ENCODE peak calls at places on chromosomes 6 and 20, in five cellular contexts. One of them, this sample, is unnamed. For H3K9me3 and H3K4me1, the result is how much of the 10 kb centered on the place peaks cover.

GRCh38 chr6:85551264-85551663 is 42.4 kb downstream of the SNX14 start:
- DNase-seq in CD8-positive, alpha-beta memory T cell: no peak
- DNase-seq in mesenchymal stem cell: no peak
- DNase-seq in neural progenitor cell: peak
- DNase-seq in stomach: no peak
- DNase-seq in this sample: no peak

GRCh38 chr20:19602660-19603389 is 155.2 kb upstream of the RIN2 start:
- DNase-seq in CD8-positive, alpha-beta memory T cell: no peak
- DNase-seq in mesenchymal stem cell: no peak
- DNase-seq in neural progenitor cell: no peak
- DNase-seq in stomach: no peak
- DNase-seq in this sample: no peak

GRCh38 chr20:51142448-51142847 is 119.5 kb upstream of the KCNG1 start:
- DNase-seq in CD8-positive, alpha-beta memory T cell: no peak
- DNase-seq in mesenchymal stem cell: no peak
- DNase-seq in neural progenitor cell: no peak
- DNase-seq in stomach: no peak
- DNase-seq in this sample: no peak

GRCh38 chr6:36848658-36849441 is 9.6 kb upstream of the CPNE5 start:
- DNase-seq in CD8-positive, alpha-beta memory T cell: no peak
- DNase-seq in mesenchymal stem cell: no peak
- DNase-seq in neural progenitor cell: peak
- DNase-seq in stomach: peak
- DNase-seq in this sample: peak

GRCh38 chr20:3613821-3614440 is 49.3 kb downstream of the GFRA4 start:
- DNase-seq in CD8-positive, alpha-beta memory T cell: no peak
- DNase-seq in mesenchymal stem cell: no peak
- DNase-seq in neural progenitor cell: peak
- DNase-seq in stomach: no peak
- DNase-seq in this sample: no peak

GRCh38 chr6:149336529-149336928 is 19.0 kb downstream of the TAB2 start:
- DNase-seq in CD8-positive, alpha-beta memory T cell: no peak
- DNase-seq in mesenchymal stem cell: no peak
- DNase-seq in neural progenitor cell: no peak
- DNase-seq in stomach: no peak
- DNase-seq in this sample: peak

GRCh38 chr6:164753517-164753916 is 555.9 kb downstream of the C6orf118 start:
- DNase-seq in CD8-positive, alpha-beta memory T cell: no peak
- DNase-seq in mesenchymal stem cell: peak
- DNase-seq in neural progenitor cell: no peak
- DNase-seq in stomach: no peak
- DNase-seq in this sample: peak

GRCh38 chr20:24668791-24669190 is 199.4 kb downstream of the SYNDIG1 start:
- DNase-seq in CD8-positive, alpha-beta memory T cell: no peak
- DNase-seq in mesenchymal stem cell: no peak
- DNase-seq in neural progenitor cell: no peak
- DNase-seq in stomach: no peak
- DNase-seq in this sample: no peak

GRCh38 chr20:18403269-18403668 is 63.6 kb downstream of the DZANK1 start:
- DNase-seq in CD8-positive, alpha-beta memory T cell: no peak
- DNase-seq in mesenchymal stem cell: no peak
- DNase-seq in neural progenitor cell: no peak
- DNase-seq in stomach: no peak
- DNase-seq in this sample: peak

GRCh38 chr6:27038498-27038897 is 209.0 kb upstream of the PRSS16 start:
- DNase-seq in CD8-positive, alpha-beta memory T cell: no peak
- DNase-seq in mesenchymal stem cell: no peak
- DNase-seq in neural progenitor cell: no peak
- DNase-seq in stomach: no peak
- DNase-seq in this sample: no peak

GRCh38 chr20:32495217-32495565 is 89.9 kb downstream of the NOL4L start:
- DNase-seq in CD8-positive, alpha-beta memory T cell: no peak
- DNase-seq in mesenchymal stem cell: no peak
- DNase-seq in neural progenitor cell: no peak
- DNase-seq in stomach: no peak
- DNase-seq in this sample: no peak

GRCh38 chr6:111823831-111824607 is 49.2 kb downstream of the FYN start:
- DNase-seq in CD8-positive, alpha-beta memory T cell: no peak
- DNase-seq in mesenchymal stem cell: peak
- DNase-seq in neural progenitor cell: no peak
- DNase-seq in stomach: no peak
- DNase-seq in this sample: peak

GRCh38 chr20:11553603-11554002 is 364.1 kb upstream of the BTBD3 start:
- DNase-seq in CD8-positive, alpha-beta memory T cell: no peak
- DNase-seq in mesenchymal stem cell: peak
- DNase-seq in neural progenitor cell: no peak
- DNase-seq in stomach: no peak
- DNase-seq in this sample: peak

GRCh38 chr6:111428803-111429202 is 54.2 kb downstream of the REV3L start:
- DNase-seq in CD8-positive, alpha-beta memory T cell: no peak
- DNase-seq in mesenchymal stem cell: no peak
- DNase-seq in neural progenitor cell: no peak
- DNase-seq in stomach: no peak
- DNase-seq in this sample: no peak

GRCh38 chr6:40177596-40177995 is 243.3 kb upstream of the MOCS1 start:
- DNase-seq in CD8-positive, alpha-beta memory T cell: no peak
- DNase-seq in mesenchymal stem cell: no peak
- DNase-seq in neural progenitor cell: no peak
- DNase-seq in stomach: no peak
- DNase-seq in this sample: no peak

GRCh38 chr6:40176117-40176516 is 241.9 kb upstream of the MOCS1 start:
- DNase-seq in CD8-positive, alpha-beta memory T cell: no peak
- DNase-seq in mesenchymal stem cell: no peak
- DNase-seq in neural progenitor cell: no peak
- DNase-seq in stomach: no peak
- DNase-seq in this sample: no peak

GRCh38 chr6:40183902-40184301 is 249.6 kb upstream of the MOCS1 start:
- DNase-seq in CD8-positive, alpha-beta memory T cell: no peak
- DNase-seq in mesenchymal stem cell: no peak
- DNase-seq in neural progenitor cell: peak
- DNase-seq in stomach: no peak
- DNase-seq in this sample: no peak

GRCh38 chr6:40185486-40185885 is 251.2 kb upstream of the MOCS1 start:
- DNase-seq in CD8-positive, alpha-beta memory T cell: no peak
- DNase-seq in mesenchymal stem cell: no peak
- DNase-seq in neural progenitor cell: no peak
- DNase-seq in stomach: no peak
- DNase-seq in this sample: no peak

GRCh38 chr6:40181367-40181766 is 247.1 kb upstream of the MOCS1 start:
- DNase-seq in CD8-positive, alpha-beta memory T cell: no peak
- DNase-seq in mesenchymal stem cell: no peak
- DNase-seq in neural progenitor cell: no peak
- DNase-seq in stomach: no peak
- DNase-seq in this sample: no peak
- H3K9me3 ChIP-seq in CD8-positive, alpha-beta memory T cell: under half
- H3K9me3 ChIP-seq in mesenchymal stem cell: under half
- H3K9me3 ChIP-seq in neural progenitor cell: under half
- H3K9me3 ChIP-seq in stomach: under half
- H3K9me3 ChIP-seq in this sample: under half

GRCh38 chr20:15862178-15862577 is 711.1 kb downstream of the KIF16B start:
- DNase-seq in CD8-positive, alpha-beta memory T cell: no peak
- DNase-seq in mesenchymal stem cell: no peak
- DNase-seq in neural progenitor cell: no peak
- DNase-seq in stomach: no peak
- DNase-seq in this sample: no peak

GRCh38 chr20:15860850-15861249 is 712.4 kb downstream of the KIF16B start:
- DNase-seq in CD8-positive, alpha-beta memory T cell: no peak
- DNase-seq in mesenchymal stem cell: no peak
- DNase-seq in neural progenitor cell: no peak
- DNase-seq in stomach: no peak
- DNase-seq in this sample: no peak

GRCh38 chr20:15857131-15857784 is 716.0 kb downstream of the KIF16B start:
- DNase-seq in CD8-positive, alpha-beta memory T cell: no peak
- DNase-seq in mesenchymal stem cell: no peak
- DNase-seq in neural progenitor cell: no peak
- DNase-seq in stomach: no peak
- DNase-seq in this sample: no peak

GRCh38 chr20:15854871-15855270 is 718.4 kb downstream of the KIF16B start:
- DNase-seq in CD8-positive, alpha-beta memory T cell: no peak
- DNase-seq in mesenchymal stem cell: no peak
- DNase-seq in neural progenitor cell: no peak
- DNase-seq in stomach: no peak
- DNase-seq in this sample: no peak

DNA sequence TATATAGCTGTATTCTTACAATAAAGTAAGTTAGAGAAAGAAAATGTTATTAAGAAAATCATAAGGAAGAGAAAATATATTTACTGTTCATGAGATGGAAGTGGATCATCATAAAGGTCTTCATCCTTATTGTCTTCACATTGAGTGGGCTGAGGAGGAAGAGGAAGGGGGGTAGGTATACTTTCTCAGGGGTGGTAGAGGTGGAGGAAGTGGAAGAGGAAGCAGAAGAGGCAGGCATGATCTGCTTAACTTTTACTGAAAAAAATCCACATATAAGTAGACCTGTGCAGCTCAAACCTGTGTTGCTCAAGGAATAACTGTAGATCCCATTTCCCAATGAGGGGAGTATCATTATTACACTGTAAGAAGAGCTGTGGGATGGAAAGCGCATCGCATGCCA is 714.2 kb downstream of the KIF16B start:
- DNase-seq in CD8-positive, alpha-beta memory T cell: no peak
- DNase-seq in mesenchymal stem cell: no peak
- DNase-seq in neural progenitor cell: no peak
- DNase-seq in stomach: no peak
- DNase-seq in this sample: no peak
- H3K4me1 ChIP-seq in CD8-positive, alpha-beta memory T cell: under half
- H3K4me1 ChIP-seq in mesenchymal stem cell: under half
- H3K4me1 ChIP-seq in neural progenitor cell: under half
- H3K4me1 ChIP-seq in stomach: under half
- H3K4me1 ChIP-seq in this sample: under half

GRCh38 chr6:11791354-11792107 is 12.9 kb upstream of the ADTRP start:
- DNase-seq in CD8-positive, alpha-beta memory T cell: no peak
- DNase-seq in mesenchymal stem cell: no peak
- DNase-seq in neural progenitor cell: no peak
- DNase-seq in stomach: no peak
- DNase-seq in this sample: peak
- H3K9me3 ChIP-seq in CD8-positive, alpha-beta memory T cell: under half
- H3K9me3 ChIP-seq in mesenchymal stem cell: under half
- H3K9me3 ChIP-seq in neural progenitor cell: under half
- H3K9me3 ChIP-seq in stomach: under half
- H3K9me3 ChIP-seq in this sample: under half

GRCh38 chr20:59880198-59880597 is 53.2 kb downstream of the SYCP2 start:
- DNase-seq in CD8-positive, alpha-beta memory T cell: no peak
- DNase-seq in mesenchymal stem cell: no peak
- DNase-seq in neural progenitor cell: no peak
- DNase-seq in stomach: no peak
- DNase-seq in this sample: no peak
- H3K4me1 ChIP-seq in CD8-positive, alpha-beta memory T cell: under half
- H3K4me1 ChIP-seq in mesenchymal stem cell: under half
- H3K4me1 ChIP-seq in neural progenitor cell: under half
- H3K4me1 ChIP-seq in stomach: under half
- H3K4me1 ChIP-seq in this sample: under half

GRCh38 chr6:137185290-137185689 is 11.8 kb upstream of the IL22RA2 start:
- DNase-seq in CD8-positive, alpha-beta memory T cell: no peak
- DNase-seq in mesenchymal stem cell: no peak
- DNase-seq in neural progenitor cell: no peak
- DNase-seq in stomach: no peak
- DNase-seq in this sample: no peak
- H3K9me3 ChIP-seq in CD8-positive, alpha-beta memory T cell: under half
- H3K9me3 ChIP-seq in mesenchymal stem cell: half or more
- H3K9me3 ChIP-seq in neural progenitor cell: half or more
- H3K9me3 ChIP-seq in stomach: under half
- H3K9me3 ChIP-seq in this sample: under half

GRCh38 chr20:1331801-1332453 is 3.0 kb upstream of the SDCBP2 start:
- DNase-seq in CD8-positive, alpha-beta memory T cell: no peak
- DNase-seq in mesenchymal stem cell: no peak
- DNase-seq in neural progenitor cell: no peak
- DNase-seq in stomach: no peak
- DNase-seq in this sample: no peak
- H3K4me1 ChIP-seq in CD8-positive, alpha-beta memory T cell: under half
- H3K4me1 ChIP-seq in mesenchymal stem cell: under half
- H3K4me1 ChIP-seq in neural progenitor cell: under half
- H3K4me1 ChIP-seq in stomach: under half
- H3K4me1 ChIP-seq in this sample: half or more

This sample was measured in mammary epithelial cell.